ENCODE peak calls at places on chromosomes 12 and 14, in eight cellular contexts. N, U, L, P, M, E, S and H are unnamed samples.

GRCh38 chr12:110689601-110690430 is 901 bp upstream of the HVCN1 start:
- DNase-seq in N (peak; percentile 12), U (peak; percentile 39), L (no peak), P (peak; percentile 73), M (peak; percentile 51), E (no peak), S (peak; percentile 36), H (peak; percentile 60)

GRCh38 chr14:59306775-59307174 is 118.3 kb downstream of the DAAM1 start:
- DNase-seq in N (peak; percentile 45), U (no peak), L (no peak), P (no peak), M (no peak), E (peak; percentile 62), S (no peak), H (no peak)

GRCh38 chr14:62546862-62547474 is 498.3 kb downstream of the KCNH5 start:
- DNase-seq in N (no peak), U (no peak), L (no peak), P (no peak), M (no peak), E (no peak), S (no peak), H (no peak)

GRCh38 chr12:112900298-112901145 is 6.2 kb upstream of the OAS1 start:
- DNase-seq in N (peak; percentile 42), U (peak; percentile 53), L (no peak), P (peak; percentile 65), M (no peak), E (peak; percentile 22), S (peak; percentile 28), H (no peak)

GRCh38 chr12:10392394-10392930 is 2.6 kb upstream of the KLRK1 start:
- DNase-seq in N (peak; percentile 98), U (peak; percentile 41), L (no peak), P (no peak), M (peak; percentile 31), E (peak; percentile 36), S (no peak), H (no peak)

GRCh38 chr14:29548948-29549370 is 378.7 kb downstream of the PRKD1 start:
- DNase-seq in N (peak; percentile 75), U (no peak), L (no peak), P (no peak), M (no peak), E (peak; percentile 73), S (no peak), H (no peak)

GRCh38 chr12:88141425-88141773 is 489 bp downstream of the CEP290 start:
- DNase-seq in N (no peak), U (no peak), L (no peak), P (no peak), M (no peak), E (no peak), S (no peak), H (no peak)

GRCh38 chr14:31834616-31835015 is 242.5 kb upstream of the ARHGAP5 start:
- DNase-seq in N (peak; percentile 17), U (no peak), L (no peak), P (no peak), M (no peak), E (peak; percentile 6), S (no peak), H (no peak)

GRCh38 chr12:132560421-132560830 is 50.0 kb downstream of the LRCOL1 start:
- DNase-seq in N (no peak), U (peak; percentile 38), L (no peak), P (peak; percentile 37), M (no peak), E (no peak), S (no peak), H (no peak)

GRCh38 chr14:84217066-84217465 is 1312.9 kb upstream of the FLRT2 start:
- DNase-seq in N (no peak), U (no peak), L (no peak), P (no peak), M (no peak), E (no peak), S (no peak), H (no peak)

GRCh38 chr12:116332705-116333380 is 55.4 kb upstream of the MED13L start:
- DNase-seq in N (no peak), U (no peak), L (no peak), P (no peak), M (no peak), E (no peak), S (no peak), H (no peak)

GRCh38 chr12:26062566-26062965 is 62.3 kb downstream of the BHLHE41 start:
- DNase-seq in N (peak; percentile 77), U (no peak), L (no peak), P (no peak), M (no peak), E (peak; percentile 47), S (no peak), H (no peak)

GRCh38 chr14:52222901-52223300 is 44.6 kb upstream of the PTGDR start:
- DNase-seq in N (no peak), U (no peak), L (no peak), P (no peak), M (no peak), E (no peak), S (peak; percentile 8), H (no peak)

GRCh38 chr12:26402648-26403047 is 207.3 kb downstream of the SSPN start:
- DNase-seq in N (no peak), U (peak; percentile 65), L (no peak), P (no peak), M (no peak), E (no peak), S (no peak), H (no peak)

GRCh38 chr12:89882051-89882450 is 173.4 kb upstream of the ATP2B1 start:
- DNase-seq in N (peak; percentile 60), U (no peak), L (no peak), P (no peak), M (no peak), E (no peak), S (no peak), H (no peak)

GRCh38 chr14:100536141-100536540 is 51.1 kb downstream of the BEGAIN start:
- DNase-seq in N (no peak), U (no peak), L (no peak), P (peak; percentile 63), M (no peak), E (no peak), S (no peak), H (no peak)

DNA sequence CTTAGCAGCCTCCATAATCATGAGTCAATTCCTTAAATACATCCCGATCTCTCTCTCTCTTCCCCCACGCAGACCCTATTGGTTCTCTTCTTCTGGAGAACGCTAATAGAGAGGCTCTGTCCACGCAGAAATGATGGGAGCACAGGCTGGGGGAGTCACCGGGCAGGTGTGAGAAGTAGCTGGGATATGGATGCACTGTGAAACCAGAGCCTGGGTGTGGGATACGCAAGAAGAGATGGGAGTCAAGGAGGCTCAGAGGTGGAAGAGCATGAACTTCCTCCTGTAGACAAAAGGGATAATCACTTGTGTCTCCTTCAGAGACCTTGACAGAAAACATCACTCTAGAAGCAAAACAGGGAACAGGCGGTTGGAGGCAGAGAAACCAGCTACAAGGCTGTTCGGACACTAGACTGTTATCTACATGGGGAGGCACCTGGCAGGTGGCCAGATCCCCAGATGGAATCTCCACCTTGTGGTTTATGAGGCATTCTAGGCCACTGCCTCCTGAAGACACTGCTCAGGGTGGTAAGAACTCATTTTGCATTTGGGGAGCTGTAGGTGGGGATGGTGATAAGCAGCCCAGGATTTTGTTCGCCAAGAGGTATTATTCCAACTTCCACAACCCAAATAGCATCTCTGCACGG is 7.2 kb upstream of the SELPLG start:
- DNase-seq in N (peak; percentile 44), U (peak; percentile 51), L (no peak), P (peak; percentile 37), M (no peak), E (no peak), S (no peak), H (no peak)
- TF ChIP-seq CTCF in N (no peak), U (no peak), L (no peak), P (no peak), M (no peak), E (no peak), S (no peak), H (no peak)

GRCh38 chr12:52865090-52865944 is 16.5 kb upstream of the KRT78 start:
- DNase-seq in N (peak; percentile 62), U (peak; percentile 78), L (no peak), P (peak; percentile 28), M (peak; percentile 62), E (peak; percentile 62), S (peak; percentile 91), H (no peak)
- TF ChIP-seq CTCF in N (peak; percentile 93), U (peak; percentile 78), L (peak; percentile 63), P (peak; percentile 72), M (peak; percentile 74), E (peak; percentile 93), S (peak; percentile 89), H (peak; percentile 39)

DNA sequence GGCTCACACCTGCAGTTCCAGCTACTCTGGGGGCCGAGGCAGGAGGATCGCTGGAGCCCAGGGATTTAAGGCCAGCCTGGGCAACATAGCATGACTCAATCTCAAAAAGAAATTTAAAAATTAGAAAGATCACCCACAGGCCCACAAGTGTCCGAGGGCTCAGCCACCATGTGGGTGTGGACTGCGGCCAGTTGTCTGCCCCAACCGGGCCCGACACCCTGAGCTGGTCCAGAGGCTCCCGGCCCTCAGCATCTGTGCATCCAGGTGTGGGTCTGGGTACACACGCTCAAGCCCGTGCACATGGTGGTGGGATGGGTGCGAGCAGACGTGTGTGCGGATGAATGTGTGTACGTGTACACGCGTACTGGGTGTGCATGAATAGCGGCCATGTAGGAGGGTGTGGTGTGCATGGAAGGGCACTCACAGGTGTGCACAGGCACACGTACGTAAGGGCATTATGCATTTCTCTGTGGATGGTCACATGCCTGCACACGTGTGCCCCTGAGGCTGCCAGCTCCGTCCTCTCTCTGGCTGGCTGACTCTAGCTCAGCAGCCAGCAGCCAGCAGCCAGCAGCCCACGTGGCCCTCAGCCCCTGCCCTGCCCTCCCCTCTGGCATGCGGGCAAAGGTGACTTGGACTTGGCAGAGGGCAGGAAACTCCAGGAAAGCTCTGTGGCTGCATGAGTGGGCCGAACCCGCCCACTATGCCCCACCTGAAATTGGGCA is 23.3 kb upstream of the NUDT14 start:
- DNase-seq in N (peak; percentile 12), U (peak; percentile 84), L (no peak), P (no peak), M (peak; percentile 77), E (no peak), S (no peak), H (no peak)
- TF ChIP-seq CTCF in N (no peak), U (no peak), L (no peak), P (no peak), M (no peak), E (no peak), S (no peak), H (no peak)

GRCh38 chr12:130398089-130398848 is 60.6 kb downstream of the PIWIL1 start:
- DNase-seq in N (no peak), U (no peak), L (no peak), P (no peak), M (no peak), E (no peak), S (no peak), H (no peak)

GRCh38 chr12:130405332-130405731 is 67.6 kb downstream of the PIWIL1 start:
- DNase-seq in N (no peak), U (no peak), L (no peak), P (no peak), M (no peak), E (no peak), S (no peak), H (no peak)

GRCh38 chr12:130396667-130397066 is 59.0 kb downstream of the PIWIL1 start:
- DNase-seq in N (no peak), U (no peak), L (no peak), P (no peak), M (no peak), E (no peak), S (no peak), H (no peak)

DNA sequence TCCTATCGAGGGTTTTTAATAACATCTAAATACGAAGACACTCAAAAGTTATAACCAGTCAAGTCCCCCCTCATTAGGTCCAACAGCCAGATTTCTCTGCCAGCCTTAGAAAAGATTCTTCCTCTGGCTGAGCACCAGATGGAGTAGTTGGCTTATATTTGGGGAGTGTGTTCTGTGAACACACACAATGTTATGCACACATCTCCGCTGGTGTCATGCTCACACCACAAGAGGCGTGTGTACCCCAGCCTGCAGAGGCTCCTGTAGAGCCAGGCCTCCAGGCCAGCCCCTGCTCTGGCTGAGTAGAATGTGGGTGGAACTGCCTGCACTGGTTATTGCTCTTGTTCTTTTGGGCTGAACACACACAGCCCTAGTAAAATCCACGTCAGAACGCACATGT is 64.0 kb downstream of the PIWIL1 start:
- DNase-seq in N (no peak), U (no peak), L (no peak), P (peak; percentile 22), M (no peak), E (no peak), S (no peak), H (no peak)
- TF ChIP-seq CTCF in N (no peak), U (no peak), L (no peak), P (peak; percentile 60), M (peak; percentile 43), E (no peak), S (no peak), H (no peak)